ENCODE peak calls at places on chromosomes 5 and 9, in eight cellular contexts. One of them, this sample, is unnamed.

GRCh38 chr5:66616495-66617222 is 20.5 kb downstream of the MAST4 start:
- DNase-seq in GM12865: no peak
- DNase-seq in HL-60: no peak
- DNase-seq in cardiac fibroblast: peak
- DNase-seq in coronary artery: no peak
- DNase-seq in GM12878: no peak
- DNase-seq in HepG2: no peak
- DNase-seq in stomach: no peak
- DNase-seq in this sample: no peak

GRCh38 chr5:7754997-7755596 is 95.8 kb downstream of the CFAP90 start:
- DNase-seq in cardiac fibroblast: peak
- DNase-seq in coronary artery: no peak
- DNase-seq in HL-60: no peak
- DNase-seq in HepG2: peak
- DNase-seq in GM12865: peak
- DNase-seq in GM12878: no peak
- DNase-seq in stomach: peak
- DNase-seq in this sample: no peak

GRCh38 chr5:149062371-149063016 is 368 bp downstream of the SH3TC2 start:
- DNase-seq in GM12878: no peak
- DNase-seq in GM12865: no peak
- DNase-seq in coronary artery: no peak
- DNase-seq in HepG2: peak
- DNase-seq in stomach: no peak
- DNase-seq in HL-60: no peak
- DNase-seq in cardiac fibroblast: peak
- DNase-seq in this sample: no peak

GRCh38 chr9:83620841-83621636 is 1.9 kb upstream of the IDNK start:
- DNase-seq in HL-60: peak
- DNase-seq in cardiac fibroblast: peak
- DNase-seq in GM12865: peak
- DNase-seq in stomach: peak
- DNase-seq in HepG2: peak
- DNase-seq in coronary artery: no peak
- DNase-seq in GM12878: no peak
- DNase-seq in this sample: peak

GRCh38 chr5:54520438-54520846 is 2.9 kb downstream of the SNX18 start:
- DNase-seq in GM12865: no peak
- DNase-seq in GM12878: no peak
- DNase-seq in HepG2: no peak
- DNase-seq in cardiac fibroblast: peak
- DNase-seq in coronary artery: no peak
- DNase-seq in HL-60: peak
- DNase-seq in stomach: peak
- DNase-seq in this sample: no peak

GRCh38 chr9:89431930-89432725 is 65.8 kb downstream of the SEMA4D start:
- DNase-seq in coronary artery: no peak
- DNase-seq in GM12878: no peak
- DNase-seq in HepG2: no peak
- DNase-seq in HL-60: no peak
- DNase-seq in GM12865: peak
- DNase-seq in cardiac fibroblast: no peak
- DNase-seq in stomach: no peak
- DNase-seq in this sample: no peak

GRCh38 chr9:99023229-99023628 is 79.5 kb downstream of the COL15A1 start:
- DNase-seq in HepG2: no peak
- DNase-seq in GM12865: no peak
- DNase-seq in GM12878: no peak
- DNase-seq in coronary artery: no peak
- DNase-seq in stomach: no peak
- DNase-seq in HL-60: no peak
- DNase-seq in cardiac fibroblast: no peak
- DNase-seq in this sample: no peak

GRCh38 chr5:167771565-167771964 is 519.9 kb upstream of the WWC1 start:
- DNase-seq in stomach: no peak
- DNase-seq in cardiac fibroblast: no peak
- DNase-seq in HepG2: no peak
- DNase-seq in GM12878: no peak
- DNase-seq in HL-60: no peak
- DNase-seq in coronary artery: no peak
- DNase-seq in GM12865: no peak
- DNase-seq in this sample: no peak

GRCh38 chr9:93304574-93305496 is 120.9 kb downstream of the WNK2 start:
- DNase-seq in GM12878: no peak
- DNase-seq in cardiac fibroblast: peak
- DNase-seq in GM12865: peak
- DNase-seq in coronary artery: peak
- DNase-seq in HL-60: no peak
- DNase-seq in stomach: peak
- DNase-seq in HepG2: peak
- DNase-seq in this sample: peak

GRCh38 chr5:13930721-13931246 is 13.7 kb downstream of the DNAH5 start:
- DNase-seq in HepG2: no peak
- DNase-seq in GM12878: no peak
- DNase-seq in stomach: no peak
- DNase-seq in GM12865: no peak
- DNase-seq in HL-60: no peak
- DNase-seq in cardiac fibroblast: no peak
- DNase-seq in coronary artery: no peak
- DNase-seq in this sample: no peak

GRCh38 chr5:56557198-56557597 is 258.2 kb upstream of the MAP3K1 start:
- DNase-seq in GM12878: no peak
- DNase-seq in GM12865: no peak
- DNase-seq in coronary artery: no peak
- DNase-seq in HepG2: no peak
- DNase-seq in cardiac fibroblast: peak
- DNase-seq in HL-60: no peak
- DNase-seq in stomach: no peak
- DNase-seq in this sample: no peak

GRCh38 chr9:297795-298119 is 83.1 kb downstream of the DOCK8 start:
- DNase-seq in HL-60: no peak
- DNase-seq in GM12878: no peak
- DNase-seq in GM12865: no peak
- DNase-seq in HepG2: no peak
- DNase-seq in cardiac fibroblast: no peak
- DNase-seq in coronary artery: no peak
- DNase-seq in stomach: no peak
- DNase-seq in this sample: no peak

GRCh38 chr5:57664700-57665099 is 182.1 kb upstream of the ACTBL2 start:
- DNase-seq in HepG2: no peak
- DNase-seq in GM12865: no peak
- DNase-seq in GM12878: no peak
- DNase-seq in coronary artery: no peak
- DNase-seq in stomach: no peak
- DNase-seq in HL-60: no peak
- DNase-seq in cardiac fibroblast: no peak
- DNase-seq in this sample: no peak

GRCh38 chr5:146623009-146623408 is 107.0 kb upstream of the GPR151 start:
- DNase-seq in coronary artery: no peak
- DNase-seq in HepG2: no peak
- DNase-seq in GM12878: no peak
- DNase-seq in HL-60: no peak
- DNase-seq in stomach: no peak
- DNase-seq in GM12865: no peak
- DNase-seq in cardiac fibroblast: no peak
- DNase-seq in this sample: no peak

GRCh38 chr5:146624179-146624578 is 108.2 kb upstream of the GPR151 start:
- DNase-seq in coronary artery: no peak
- DNase-seq in stomach: no peak
- DNase-seq in GM12865: no peak
- DNase-seq in GM12878: no peak
- DNase-seq in HL-60: no peak
- DNase-seq in HepG2: no peak
- DNase-seq in cardiac fibroblast: no peak
- DNase-seq in this sample: no peak

GRCh38 chr5:146623657-146624056 is 107.7 kb upstream of the GPR151 start:
- DNase-seq in HepG2: no peak
- DNase-seq in cardiac fibroblast: no peak
- DNase-seq in stomach: no peak
- DNase-seq in GM12865: no peak
- DNase-seq in GM12878: no peak
- DNase-seq in coronary artery: no peak
- DNase-seq in HL-60: no peak
- DNase-seq in this sample: no peak

GRCh38 chr5:146620663-146621051 is 104.7 kb upstream of the GPR151 start:
- DNase-seq in HL-60: no peak
- DNase-seq in GM12878: no peak
- DNase-seq in GM12865: no peak
- DNase-seq in cardiac fibroblast: no peak
- DNase-seq in HepG2: no peak
- DNase-seq in stomach: no peak
- DNase-seq in coronary artery: no peak
- DNase-seq in this sample: no peak

DNA sequence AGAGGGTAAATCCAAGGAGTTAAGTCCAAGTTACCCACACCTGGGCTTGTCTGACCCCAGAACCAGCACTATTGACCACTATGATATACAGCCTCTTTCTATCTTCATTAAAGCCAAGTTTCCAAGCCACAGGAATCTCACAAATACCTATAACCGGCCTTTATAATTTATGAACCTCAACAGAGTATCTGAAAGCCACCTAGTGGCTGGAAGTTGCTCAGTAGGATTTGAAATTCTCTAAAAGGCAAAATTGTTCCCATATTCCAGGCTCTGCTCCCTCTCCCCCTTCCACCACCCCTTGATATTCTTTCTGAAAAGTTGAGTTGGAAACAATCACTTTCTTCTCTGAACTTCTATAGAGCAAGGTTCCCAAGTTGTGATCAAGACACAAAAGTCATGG is 106.4 kb upstream of the GPR151 start:
- DNase-seq in stomach: no peak
- DNase-seq in HL-60: no peak
- DNase-seq in coronary artery: no peak
- DNase-seq in HepG2: no peak
- DNase-seq in GM12878: no peak
- DNase-seq in cardiac fibroblast: no peak
- DNase-seq in GM12865: no peak
- DNase-seq in this sample: no peak
- TF ChIP-seq CTCF in stomach: no peak
- TF ChIP-seq CTCF in HL-60: peak
- TF ChIP-seq CTCF in coronary artery: no peak
- TF ChIP-seq CTCF in HepG2: no peak
- TF ChIP-seq CTCF in GM12878: peak
- TF ChIP-seq CTCF in cardiac fibroblast: no peak
- TF ChIP-seq CTCF in GM12865: peak
- TF ChIP-seq CTCF in this sample: peak

GRCh38 chr5:177494356-177495195 is 2.8 kb downstream of the PDLIM7 start:
- DNase-seq in GM12865: peak
- DNase-seq in coronary artery: peak
- DNase-seq in GM12878: no peak
- DNase-seq in HL-60: peak
- DNase-seq in cardiac fibroblast: peak
- DNase-seq in HepG2: peak
- DNase-seq in stomach: peak
- DNase-seq in this sample: peak

GRCh38 chr5:177495243-177496060 is 2.0 kb downstream of the PDLIM7 start:
- DNase-seq in HepG2: peak
- DNase-seq in GM12878: no peak
- DNase-seq in GM12865: peak
- DNase-seq in stomach: peak
- DNase-seq in cardiac fibroblast: peak
- DNase-seq in HL-60: no peak
- DNase-seq in coronary artery: peak
- DNase-seq in this sample: peak

GRCh38 chr5:177492841-177493240 is 4.6 kb downstream of the PDLIM7 start:
- DNase-seq in HL-60: no peak
- DNase-seq in GM12878: no peak
- DNase-seq in GM12865: no peak
- DNase-seq in cardiac fibroblast: no peak
- DNase-seq in HepG2: no peak
- DNase-seq in coronary artery: no peak
- DNase-seq in stomach: no peak
- DNase-seq in this sample: no peak

GRCh38 chr5:177491983-177492746 is 5.2 kb downstream of the PDLIM7 start:
- DNase-seq in HepG2: no peak
- DNase-seq in coronary artery: no peak
- DNase-seq in stomach: no peak
- DNase-seq in GM12878: no peak
- DNase-seq in HL-60: no peak
- DNase-seq in GM12865: no peak
- DNase-seq in cardiac fibroblast: no peak
- DNase-seq in this sample: no peak

GRCh38 chr5:177493795-177494355 is 3.5 kb downstream of the PDLIM7 start:
- DNase-seq in HepG2: no peak
- DNase-seq in HL-60: no peak
- DNase-seq in coronary artery: no peak
- DNase-seq in GM12865: no peak
- DNase-seq in stomach: no peak
- DNase-seq in GM12878: no peak
- DNase-seq in cardiac fibroblast: no peak
- DNase-seq in this sample: no peak
- H3K4me3 ChIP-seq in HepG2: no peak
- H3K4me3 ChIP-seq in HL-60: no peak
- H3K4me3 ChIP-seq in coronary artery: peak
- H3K4me3 ChIP-seq in GM12865: no peak
- H3K4me3 ChIP-seq in stomach: peak
- H3K4me3 ChIP-seq in GM12878: no peak
- H3K4me3 ChIP-seq in cardiac fibroblast: no peak
- H3K4me3 ChIP-seq in this sample: peak

DNA sequence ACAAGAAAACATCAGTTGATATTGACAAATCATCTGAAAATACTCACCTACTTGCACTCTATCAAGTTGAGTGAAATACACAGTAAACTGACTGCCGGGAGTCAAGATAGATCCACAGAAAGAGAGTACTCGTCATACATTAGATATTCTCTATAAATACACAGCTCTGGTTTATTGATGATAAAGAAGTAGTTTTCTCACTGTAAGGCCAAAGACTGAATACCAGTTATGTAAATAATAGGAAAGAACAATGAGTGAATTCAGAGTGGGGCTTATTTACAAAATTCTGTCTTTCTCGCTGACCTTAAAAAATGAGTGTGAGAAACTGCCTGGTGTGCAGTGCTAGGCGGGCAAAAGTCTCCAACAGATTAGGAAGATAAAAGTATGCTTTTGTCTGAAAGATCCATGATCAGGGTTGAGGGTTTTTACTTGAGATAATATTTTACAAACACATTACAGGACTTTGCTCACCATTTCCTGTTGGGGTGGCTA is 341.0 kb downstream of the KCTD16 start:
- DNase-seq in cardiac fibroblast: no peak
- DNase-seq in GM12878: no peak
- DNase-seq in stomach: no peak
- DNase-seq in HepG2: no peak
- DNase-seq in HL-60: no peak
- DNase-seq in GM12865: no peak
- DNase-seq in coronary artery: no peak
- DNase-seq in this sample: no peak
- TF ChIP-seq CTCF in cardiac fibroblast: no peak
- TF ChIP-seq CTCF in GM12878: no peak
- TF ChIP-seq CTCF in stomach: no peak
- TF ChIP-seq CTCF in HepG2: no peak
- TF ChIP-seq CTCF in HL-60: no peak
- TF ChIP-seq CTCF in GM12865: no peak
- TF ChIP-seq CTCF in coronary artery: no peak
- TF ChIP-seq CTCF in this sample: no peak

DNA sequence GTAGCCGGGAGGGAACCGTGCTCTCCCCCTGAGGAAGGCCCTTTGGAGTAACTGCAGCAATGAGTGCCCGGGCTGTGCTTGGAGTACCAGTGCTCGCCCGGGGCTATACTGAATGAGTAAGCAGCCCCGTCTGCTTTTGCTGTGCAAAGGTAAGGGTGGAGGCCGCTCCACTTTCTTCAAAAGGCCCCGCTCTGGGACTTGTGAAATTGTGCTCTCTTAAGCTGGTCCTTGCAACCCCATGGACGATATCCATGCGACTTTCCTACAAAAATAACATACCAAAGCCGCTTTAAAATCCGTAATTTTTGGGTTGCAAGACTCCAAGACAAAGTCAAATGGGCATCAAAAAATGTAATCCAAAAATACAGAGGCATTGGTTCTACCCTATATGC is 579 bp upstream of the TNFAIP8 start:
- DNase-seq in HL-60: no peak
- DNase-seq in cardiac fibroblast: no peak
- DNase-seq in stomach: peak
- DNase-seq in HepG2: peak
- DNase-seq in coronary artery: no peak
- DNase-seq in GM12878: no peak
- DNase-seq in GM12865: peak
- DNase-seq in this sample: no peak
- H3K4me3 ChIP-seq in HL-60: peak
- H3K4me3 ChIP-seq in cardiac fibroblast: peak
- H3K4me3 ChIP-seq in stomach: peak
- H3K4me3 ChIP-seq in HepG2: peak
- H3K4me3 ChIP-seq in coronary artery: peak
- H3K4me3 ChIP-seq in GM12878: peak
- H3K4me3 ChIP-seq in GM12865: peak
- H3K4me3 ChIP-seq in this sample: peak

This sample was measured in astrocyte of the cerebellum.